ENCODE peak calls at places on chromosomes 1 and 21, in four cellular contexts. One of them, this sample, is unnamed.

GRCh38 chr1:110829955-110830553 is 42.9 kb upstream of the CD53 start:
- DNase-seq in neuronal stem cell: peak; percentile 14
- DNase-seq in HL-60: peak; percentile 25
- DNase-seq in A549: peak; percentile 3
- DNase-seq in this sample: no peak

GRCh38 chr21:39016740-39017315 is 166.4 kb downstream of the PSMG1 start:
- DNase-seq in neuronal stem cell: no peak
- DNase-seq in HL-60: peak; percentile 87
- DNase-seq in A549: no peak
- DNase-seq in this sample: no peak

GRCh38 chr1:116311756-116312691 is 61.0 kb upstream of the ATP1A1 start:
- DNase-seq in neuronal stem cell: peak; percentile 41
- DNase-seq in HL-60: no peak
- DNase-seq in A549: no peak
- DNase-seq in this sample: no peak

GRCh38 chr1:222233441-222234180 is 314.3 kb downstream of the HHIPL2 start:
- DNase-seq in neuronal stem cell: no peak
- DNase-seq in HL-60: no peak
- DNase-seq in A549: no peak
- DNase-seq in this sample: no peak

GRCh38 chr1:44835738-44836675 is 7.0 kb downstream of the PTCH2 start:
- DNase-seq in neuronal stem cell: peak; percentile 73
- DNase-seq in HL-60: no peak
- DNase-seq in A549: peak; percentile 42
- DNase-seq in this sample: peak; percentile 87

GRCh38 chr1:167076136-167076710 is 14.0 kb downstream of the GPA33 start:
- DNase-seq in neuronal stem cell: no peak
- DNase-seq in HL-60: no peak
- DNase-seq in A549: no peak
- DNase-seq in this sample: no peak

GRCh38 chr1:78500529-78500928 is 9.8 kb downstream of the PTGFR start:
- DNase-seq in neuronal stem cell: no peak
- DNase-seq in HL-60: no peak
- DNase-seq in A549: no peak
- DNase-seq in this sample: no peak

GRCh38 chr1:216186131-216186530 is 237.1 kb downstream of the USH2A start:
- DNase-seq in neuronal stem cell: peak; percentile 5
- DNase-seq in HL-60: no peak
- DNase-seq in A549: no peak
- DNase-seq in this sample: no peak

GRCh38 chr1:97451944-97452343 is 468.9 kb downstream of the DPYD start:
- DNase-seq in neuronal stem cell: no peak
- DNase-seq in HL-60: no peak
- DNase-seq in A549: no peak
- DNase-seq in this sample: no peak

GRCh38 chr1:60589046-60589748 is 493.2 kb upstream of the NFIA start:
- DNase-seq in neuronal stem cell: no peak
- DNase-seq in HL-60: no peak
- DNase-seq in A549: no peak
- DNase-seq in this sample: no peak

GRCh38 chr1:36321119-36321951 is 2.1 kb downstream of the EVA1B start:
- DNase-seq in neuronal stem cell: peak; percentile 61
- DNase-seq in HL-60: no peak
- DNase-seq in A549: no peak
- DNase-seq in this sample: peak; percentile 75

GRCh38 chr1:232969791-232970190 is 19.4 kb downstream of the NTPCR start:
- DNase-seq in neuronal stem cell: no peak
- DNase-seq in HL-60: no peak
- DNase-seq in A549: no peak
- DNase-seq in this sample: no peak

GRCh38 chr21:41985662-41986416 is 24.3 kb downstream of the ZBTB21 start:
- DNase-seq in neuronal stem cell: no peak
- DNase-seq in HL-60: no peak
- DNase-seq in A549: no peak
- DNase-seq in this sample: no peak

GRCh38 chr1:201022178-201022823 is 1.2 kb downstream of the KIF21B start:
- DNase-seq in neuronal stem cell: no peak
- DNase-seq in HL-60: no peak
- DNase-seq in A549: no peak
- DNase-seq in this sample: no peak

GRCh38 chr1:98197356-98197755 is 276.5 kb upstream of the DPYD start:
- DNase-seq in neuronal stem cell: no peak
- DNase-seq in HL-60: no peak
- DNase-seq in A549: no peak
- DNase-seq in this sample: no peak

GRCh38 chr1:69567847-69568434 is at the start of gene LRRC7:
- DNase-seq in neuronal stem cell: peak; percentile 40
- DNase-seq in HL-60: no peak
- DNase-seq in A549: no peak
- DNase-seq in this sample: no peak

GRCh38 chr1:203306089-203306969 is 1.0 kb downstream of the BTG2 start:
- DNase-seq in neuronal stem cell: no peak
- DNase-seq in HL-60: peak; percentile 47
- DNase-seq in A549: peak; percentile 43
- DNase-seq in this sample: peak; percentile 91

GRCh38 chr21:45920824-45921600 is 60.6 kb upstream of the COL6A1 start:
- DNase-seq in neuronal stem cell: no peak
- DNase-seq in HL-60: no peak
- DNase-seq in A549: no peak
- DNase-seq in this sample: no peak

GRCh38 chr21:46118871-46119564 is 21.1 kb downstream of the COL6A2 start:
- DNase-seq in neuronal stem cell: no peak
- DNase-seq in HL-60: no peak
- DNase-seq in A549: no peak
- DNase-seq in this sample: no peak

GRCh38 chr1:96361961-96362360 is 359.6 kb upstream of the PTBP2 start:
- DNase-seq in neuronal stem cell: no peak
- DNase-seq in HL-60: no peak
- DNase-seq in A549: no peak
- DNase-seq in this sample: no peak

DNA sequence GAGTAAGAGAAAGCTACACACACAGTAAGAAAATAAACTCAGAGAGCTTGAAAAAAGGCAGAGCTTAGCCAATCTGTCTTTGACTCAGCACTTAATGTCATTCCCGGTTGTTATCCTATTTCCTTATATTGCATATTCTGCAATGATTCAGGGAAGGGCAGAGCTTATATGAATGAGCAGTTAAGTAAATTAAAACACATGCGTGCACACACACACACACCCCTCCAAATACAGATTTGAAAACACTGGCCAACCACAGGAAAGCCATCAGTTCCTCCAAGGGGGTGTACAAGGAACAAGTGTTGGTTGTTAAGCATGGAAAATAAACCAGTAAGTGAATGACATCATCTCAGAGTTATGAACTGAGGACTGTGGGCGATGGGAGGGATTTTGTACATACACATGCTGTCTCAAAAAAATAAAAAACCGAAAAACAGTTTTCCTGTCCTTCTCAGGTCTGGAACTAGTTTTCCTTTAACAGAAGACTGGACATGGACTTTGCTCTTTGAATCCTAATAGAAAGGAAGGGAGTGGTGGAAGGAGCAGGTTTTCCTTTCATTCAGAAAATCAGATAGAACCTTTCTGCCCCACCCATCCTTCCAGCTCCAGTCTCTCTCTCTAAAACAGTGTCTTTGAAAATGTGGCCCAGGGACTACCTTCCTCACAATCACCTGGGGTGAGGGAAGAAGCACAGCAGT is 955 bp downstream of the IQGAP3 start:
- DNase-seq in neuronal stem cell: no peak
- DNase-seq in HL-60: no peak
- DNase-seq in A549: peak; percentile 55
- DNase-seq in this sample: no peak
- H3K4me3 ChIP-seq in neuronal stem cell: peak overlapping the region; percentile 96
- H3K4me3 ChIP-seq in HL-60: peak overlapping the region; percentile 87
- H3K4me3 ChIP-seq in A549: peak overlapping the region; percentile 65
- H3K4me3 ChIP-seq in this sample: peak overlapping the region; percentile 45

GRCh38 chr1:150568567-150568966 is 10.8 kb downstream of the MCL1 start:
- DNase-seq in neuronal stem cell: no peak
- DNase-seq in HL-60: no peak
- DNase-seq in A549: no peak
- DNase-seq in this sample: no peak
- H3K4me3 ChIP-seq in neuronal stem cell: no peak overlapping the region
- H3K4me3 ChIP-seq in HL-60: no peak overlapping the region
- H3K4me3 ChIP-seq in A549: no peak overlapping the region
- H3K4me3 ChIP-seq in this sample: peak overlapping the region; percentile 24

GRCh38 chr1:40710581-40711315 is 19.2 kb downstream of the NFYC start:
- DNase-seq in neuronal stem cell: no peak
- DNase-seq in HL-60: no peak
- DNase-seq in A549: no peak
- DNase-seq in this sample: no peak

GRCh38 chr1:40709802-40710278 is 18.3 kb downstream of the NFYC start:
- DNase-seq in neuronal stem cell: no peak
- DNase-seq in HL-60: no peak
- DNase-seq in A549: no peak
- DNase-seq in this sample: no peak

GRCh38 chr1:40709100-40709801 is 17.7 kb downstream of the NFYC start:
- DNase-seq in neuronal stem cell: peak; percentile 91
- DNase-seq in HL-60: peak; percentile 79
- DNase-seq in A549: peak; percentile 69
- DNase-seq in this sample: peak; percentile 90

GRCh38 chr1:40706626-40707025 is 15.1 kb downstream of the NFYC start:
- DNase-seq in neuronal stem cell: no peak
- DNase-seq in HL-60: no peak
- DNase-seq in A549: no peak
- DNase-seq in this sample: no peak

GRCh38 chr1:40708750-40709099 is 17.2 kb downstream of the NFYC start:
- DNase-seq in neuronal stem cell: no peak
- DNase-seq in HL-60: peak; percentile 38
- DNase-seq in A549: peak; percentile 65
- DNase-seq in this sample: no peak
- H3K4me3 ChIP-seq in neuronal stem cell: peak overlapping the region; percentile 74
- H3K4me3 ChIP-seq in HL-60: peak overlapping the region; percentile 63
- H3K4me3 ChIP-seq in A549: peak overlapping the region; percentile 46
- H3K4me3 ChIP-seq in this sample: peak overlapping the region; percentile 58

GRCh38 chr1:39205781-39206464 is 1.4 kb downstream of the MACF1 start:
- DNase-seq in neuronal stem cell: no peak
- DNase-seq in HL-60: no peak
- DNase-seq in A549: no peak
- DNase-seq in this sample: no peak
- H3K4me3 ChIP-seq in neuronal stem cell: no peak overlapping the region
- H3K4me3 ChIP-seq in HL-60: peak overlapping the region; percentile 41
- H3K4me3 ChIP-seq in A549: peak overlapping the region; percentile 35
- H3K4me3 ChIP-seq in this sample: peak overlapping the region; percentile 49

GRCh38 chr1:2194319-2194897 is at the start of gene FAAP20:
- DNase-seq in neuronal stem cell: no peak
- DNase-seq in HL-60: peak; percentile 37
- DNase-seq in A549: peak; percentile 32
- DNase-seq in this sample: no peak

GRCh38 chr1:2192031-2192995 is 2.3 kb downstream of the FAAP20 start:
- DNase-seq in neuronal stem cell: no peak
- DNase-seq in HL-60: no peak
- DNase-seq in A549: no peak
- DNase-seq in this sample: no peak

GRCh38 chr1:2195785-2196184 is 1.2 kb upstream of the FAAP20 start:
- DNase-seq in neuronal stem cell: no peak
- DNase-seq in HL-60: no peak
- DNase-seq in A549: no peak
- DNase-seq in this sample: no peak

GRCh38 chr1:2194898-2195673 is 514 bp upstream of the FAAP20 start:
- DNase-seq in neuronal stem cell: peak; percentile 78
- DNase-seq in HL-60: peak; percentile 56
- DNase-seq in A549: peak; percentile 85
- DNase-seq in this sample: peak; percentile 93

DNA sequence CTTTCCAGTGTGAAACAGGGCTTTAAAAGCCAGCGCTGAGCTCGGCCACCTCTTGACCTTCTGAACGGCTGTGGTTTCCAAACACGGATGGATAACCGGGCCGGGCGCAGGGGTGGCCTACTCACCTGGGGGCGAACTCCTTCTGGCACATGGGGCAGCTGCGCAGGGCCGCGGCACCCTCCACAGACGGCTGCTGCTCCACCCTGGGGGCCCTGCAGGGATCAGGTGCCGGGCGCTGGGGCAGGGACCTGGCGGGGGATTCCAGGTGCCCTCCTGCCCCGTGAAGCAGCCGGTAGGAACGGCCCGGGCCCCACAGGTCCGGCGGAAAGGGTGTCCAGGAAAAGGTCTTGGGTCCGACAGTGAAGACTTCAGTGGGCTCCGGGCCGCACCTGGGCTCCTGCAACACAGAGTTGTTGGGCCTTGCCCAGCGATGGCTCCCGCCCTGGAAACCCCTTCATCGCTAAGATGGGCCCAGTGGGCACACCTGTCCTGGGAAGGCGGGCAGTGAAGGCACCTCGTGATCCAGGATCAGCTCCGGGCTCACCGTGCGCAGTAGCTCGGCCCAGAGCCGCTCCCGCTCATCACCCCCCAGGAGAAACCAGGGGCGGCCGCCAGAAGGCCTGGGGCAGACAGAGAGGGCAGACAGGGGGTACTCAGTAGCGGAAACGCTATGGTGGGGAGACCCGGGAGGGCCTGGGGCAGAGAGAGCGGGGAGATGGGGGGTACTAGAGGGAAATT is 889 bp downstream of the FAAP20 start:
- DNase-seq in neuronal stem cell: no peak
- DNase-seq in HL-60: no peak
- DNase-seq in A549: no peak
- DNase-seq in this sample: no peak
- H3K4me3 ChIP-seq in neuronal stem cell: peak overlapping the region; percentile 53
- H3K4me3 ChIP-seq in HL-60: peak overlapping the region; percentile 40
- H3K4me3 ChIP-seq in A549: peak overlapping the region; percentile 77
- H3K4me3 ChIP-seq in this sample: peak overlapping the region; percentile 77